ENCODE peak calls at places on chromosome 2, in six cellular contexts. One of them, this sample, is unnamed.

GRCh38 chr2:219495531-219496122 is 3.1 kb upstream of the GMPPA start:
- DNase-seq in NCI-H2029: peak; percentile 23
- DNase-seq in neuronal stem cell: peak; percentile 77
- DNase-seq in GM12892: peak; percentile 70
- DNase-seq in NCI-H69: peak; percentile 76
- DNase-seq in left ventricle myocardium superior: peak; percentile 66
- DNase-seq in this sample: peak; percentile 74

GRCh38 chr2:59893612-59894011 is 659.8 kb downstream of the BCL11A start:
- DNase-seq in left ventricle myocardium superior: no peak
- DNase-seq in NCI-H2029: no peak
- DNase-seq in NCI-H69: no peak
- DNase-seq in GM12892: no peak
- DNase-seq in neuronal stem cell: no peak
- DNase-seq in this sample: no peak

GRCh38 chr2:174688079-174688478 is 76.2 kb downstream of the CHRNA1 start:
- DNase-seq in left ventricle myocardium superior: no peak
- DNase-seq in GM12892: no peak
- DNase-seq in NCI-H69: no peak
- DNase-seq in NCI-H2029: no peak
- DNase-seq in neuronal stem cell: no peak
- DNase-seq in this sample: peak; percentile 46

GRCh38 chr2:73023497-73023896 is 48.0 kb downstream of the SFXN5 start:
- DNase-seq in GM12892: no peak
- DNase-seq in left ventricle myocardium superior: no peak
- DNase-seq in NCI-H2029: no peak
- DNase-seq in neuronal stem cell: no peak
- DNase-seq in NCI-H69: no peak
- DNase-seq in this sample: no peak

GRCh38 chr2:185921048-185921756 is 182.6 kb downstream of the FSIP2 start:
- DNase-seq in GM12892: no peak
- DNase-seq in left ventricle myocardium superior: no peak
- DNase-seq in NCI-H69: no peak
- DNase-seq in neuronal stem cell: no peak
- DNase-seq in NCI-H2029: no peak
- DNase-seq in this sample: no peak

GRCh38 chr2:96772903-96773675 is 12.4 kb downstream of the CNNM4 start:
- DNase-seq in NCI-H2029: no peak
- DNase-seq in left ventricle myocardium superior: peak; percentile 66
- DNase-seq in GM12892: no peak
- DNase-seq in NCI-H69: no peak
- DNase-seq in neuronal stem cell: no peak
- DNase-seq in this sample: no peak

GRCh38 chr2:206031162-206031784 is 54.7 kb downstream of the INO80D start:
- DNase-seq in NCI-H2029: no peak
- DNase-seq in NCI-H69: no peak
- DNase-seq in left ventricle myocardium superior: no peak
- DNase-seq in neuronal stem cell: no peak
- DNase-seq in GM12892: no peak
- DNase-seq in this sample: no peak

GRCh38 chr2:17646096-17646554 is 105.6 kb downstream of the VSNL1 start:
- DNase-seq in left ventricle myocardium superior: no peak
- DNase-seq in NCI-H69: peak; percentile 38
- DNase-seq in NCI-H2029: peak; percentile 20
- DNase-seq in GM12892: no peak
- DNase-seq in neuronal stem cell: peak; percentile 38
- DNase-seq in this sample: peak; percentile 45

GRCh38 chr2:177138823-177139222 is 73.8 kb upstream of the HNRNPA3 start:
- DNase-seq in left ventricle myocardium superior: no peak
- DNase-seq in NCI-H69: no peak
- DNase-seq in NCI-H2029: no peak
- DNase-seq in GM12892: no peak
- DNase-seq in neuronal stem cell: no peak
- DNase-seq in this sample: no peak

GRCh38 chr2:218066946-218067515 is 2.0 kb upstream of the RUFY4 start:
- DNase-seq in left ventricle myocardium superior: no peak
- DNase-seq in NCI-H2029: no peak
- DNase-seq in NCI-H69: no peak
- DNase-seq in neuronal stem cell: no peak
- DNase-seq in GM12892: no peak
- DNase-seq in this sample: no peak

GRCh38 chr2:101253013-101253712 is 477 bp downstream of the CNOT11 start:
- DNase-seq in GM12892: peak; percentile 57
- DNase-seq in NCI-H69: peak; percentile 54
- DNase-seq in NCI-H2029: peak; percentile 48
- DNase-seq in left ventricle myocardium superior: peak; percentile 73
- DNase-seq in neuronal stem cell: no peak
- DNase-seq in this sample: peak; percentile 65

GRCh38 chr2:201882353-201883095 is 76.2 kb downstream of the CDK15 start:
- DNase-seq in GM12892: no peak
- DNase-seq in NCI-H69: peak; percentile 79
- DNase-seq in NCI-H2029: no peak
- DNase-seq in left ventricle myocardium superior: peak; percentile 33
- DNase-seq in neuronal stem cell: no peak
- DNase-seq in this sample: peak; percentile 71

GRCh38 chr2:85185431-85185940 is 52.3 kb downstream of the TCF7L1 start:
- DNase-seq in NCI-H69: no peak
- DNase-seq in neuronal stem cell: no peak
- DNase-seq in GM12892: no peak
- DNase-seq in left ventricle myocardium superior: no peak
- DNase-seq in NCI-H2029: no peak
- DNase-seq in this sample: peak; percentile 6

GRCh38 chr2:192885569-192886160 is 690.9 kb upstream of the TMEFF2 start:
- DNase-seq in neuronal stem cell: no peak
- DNase-seq in NCI-H69: peak; percentile 88
- DNase-seq in NCI-H2029: no peak
- DNase-seq in GM12892: no peak
- DNase-seq in left ventricle myocardium superior: no peak
- DNase-seq in this sample: no peak

GRCh38 chr2:193580176-193580950 is 1385.6 kb upstream of the TMEFF2 start:
- DNase-seq in neuronal stem cell: no peak
- DNase-seq in left ventricle myocardium superior: no peak
- DNase-seq in NCI-H2029: no peak
- DNase-seq in NCI-H69: no peak
- DNase-seq in GM12892: no peak
- DNase-seq in this sample: no peak

GRCh38 chr2:200405599-200406298 is 99.3 kb downstream of the SPATS2L start:
- DNase-seq in left ventricle myocardium superior: no peak
- DNase-seq in neuronal stem cell: no peak
- DNase-seq in NCI-H69: peak; percentile 69
- DNase-seq in GM12892: no peak
- DNase-seq in NCI-H2029: peak; percentile 73
- DNase-seq in this sample: no peak

GRCh38 chr2:239180526-239181073 is 220.2 kb downstream of the HDAC4 start:
- DNase-seq in neuronal stem cell: no peak
- DNase-seq in NCI-H2029: no peak
- DNase-seq in NCI-H69: no peak
- DNase-seq in GM12892: no peak
- DNase-seq in left ventricle myocardium superior: peak; percentile 13
- DNase-seq in this sample: no peak

GRCh38 chr2:232463701-232464533 is 8.0 kb downstream of the ALPI start:
- DNase-seq in left ventricle myocardium superior: no peak
- DNase-seq in NCI-H69: no peak
- DNase-seq in NCI-H2029: no peak
- DNase-seq in neuronal stem cell: no peak
- DNase-seq in GM12892: no peak
- DNase-seq in this sample: no peak

GRCh38 chr2:45938649-45939511 is 287.4 kb downstream of the PRKCE start:
- DNase-seq in neuronal stem cell: no peak
- DNase-seq in NCI-H2029: no peak
- DNase-seq in NCI-H69: peak; percentile 87
- DNase-seq in GM12892: no peak
- DNase-seq in left ventricle myocardium superior: peak; percentile 68
- DNase-seq in this sample: no peak

GRCh38 chr2:156937430-156937829 is 320.1 kb upstream of the GALNT5 start:
- DNase-seq in GM12892: no peak
- DNase-seq in left ventricle myocardium superior: no peak
- DNase-seq in NCI-H2029: no peak
- DNase-seq in NCI-H69: no peak
- DNase-seq in neuronal stem cell: no peak
- DNase-seq in this sample: no peak

GRCh38 chr2:215141706-215142105 is 3.3 kb upstream of the ABCA12 start:
- DNase-seq in left ventricle myocardium superior: no peak
- DNase-seq in GM12892: no peak
- DNase-seq in NCI-H2029: no peak
- DNase-seq in neuronal stem cell: no peak
- DNase-seq in NCI-H69: no peak
- DNase-seq in this sample: no peak

GRCh38 chr2:168293766-168294165 is 46.4 kb upstream of the STK39 start:
- DNase-seq in NCI-H2029: no peak
- DNase-seq in GM12892: no peak
- DNase-seq in NCI-H69: peak; percentile 7
- DNase-seq in neuronal stem cell: no peak
- DNase-seq in left ventricle myocardium superior: no peak
- DNase-seq in this sample: peak; percentile 11

GRCh38 chr2:235000426-235001236 is 48.8 kb downstream of the SH3BP4 start:
- DNase-seq in NCI-H2029: no peak
- DNase-seq in left ventricle myocardium superior: no peak
- DNase-seq in NCI-H69: no peak
- DNase-seq in neuronal stem cell: no peak
- DNase-seq in GM12892: no peak
- DNase-seq in this sample: no peak

GRCh38 chr2:169923977-169924376 is 96.7 kb downstream of the UBR3 start:
- DNase-seq in NCI-H69: no peak
- DNase-seq in neuronal stem cell: no peak
- DNase-seq in left ventricle myocardium superior: no peak
- DNase-seq in GM12892: no peak
- DNase-seq in NCI-H2029: no peak
- DNase-seq in this sample: no peak

GRCh38 chr2:178860551-178860950 is 53.3 kb upstream of the TTN start:
- DNase-seq in NCI-H2029: no peak
- DNase-seq in left ventricle myocardium superior: peak; percentile 52
- DNase-seq in NCI-H69: peak; percentile 33
- DNase-seq in GM12892: no peak
- DNase-seq in neuronal stem cell: no peak
- DNase-seq in this sample: no peak

GRCh38 chr2:105857076-105857740 is 112.5 kb downstream of the NCK2 start:
- DNase-seq in NCI-H2029: no peak
- DNase-seq in NCI-H69: no peak
- DNase-seq in left ventricle myocardium superior: no peak
- DNase-seq in GM12892: no peak
- DNase-seq in neuronal stem cell: no peak
- DNase-seq in this sample: peak; percentile 26

GRCh38 chr2:137888845-137889244 is 75.4 kb upstream of the HNMT start:
- DNase-seq in NCI-H69: peak; percentile 72
- DNase-seq in NCI-H2029: peak; percentile 19
- DNase-seq in neuronal stem cell: peak; percentile 33
- DNase-seq in GM12892: no peak
- DNase-seq in left ventricle myocardium superior: peak; percentile 46
- DNase-seq in this sample: no peak

GRCh38 chr2:158464426-158465281 is 7.9 kb downstream of the PKP4 start:
- DNase-seq in GM12892: no peak
- DNase-seq in left ventricle myocardium superior: no peak
- DNase-seq in neuronal stem cell: no peak
- DNase-seq in NCI-H2029: peak; percentile 62
- DNase-seq in NCI-H69: peak; percentile 50
- DNase-seq in this sample: no peak

GRCh38 chr2:180990337-180990736 is 9.9 kb downstream of the UBE2E3 start:
- DNase-seq in GM12892: no peak
- DNase-seq in NCI-H2029: no peak
- DNase-seq in NCI-H69: no peak
- DNase-seq in neuronal stem cell: no peak
- DNase-seq in left ventricle myocardium superior: no peak
- DNase-seq in this sample: no peak

GRCh38 chr2:143140864-143141637 is 11.8 kb downstream of the ARHGAP15 start:
- DNase-seq in NCI-H2029: no peak
- DNase-seq in left ventricle myocardium superior: no peak
- DNase-seq in GM12892: no peak
- DNase-seq in neuronal stem cell: no peak
- DNase-seq in NCI-H69: no peak
- DNase-seq in this sample: no peak

GRCh38 chr2:242030226-242030575 is 160.7 kb downstream of the RTP5 start:
- DNase-seq in NCI-H2029: no peak
- DNase-seq in GM12892: no peak
- DNase-seq in left ventricle myocardium superior: no peak
- DNase-seq in NCI-H69: no peak
- DNase-seq in neuronal stem cell: no peak
- DNase-seq in this sample: no peak

GRCh38 chr2:217951521-217952247 is 51.1 kb downstream of the TNS1 start:
- DNase-seq in neuronal stem cell: no peak
- DNase-seq in left ventricle myocardium superior: peak; percentile 47
- DNase-seq in NCI-H69: no peak
- DNase-seq in GM12892: no peak
- DNase-seq in NCI-H2029: no peak
- DNase-seq in this sample: no peak

GRCh38 chr2:239318091-239318725 is 82.6 kb downstream of the HDAC4 start:
- DNase-seq in NCI-H2029: no peak
- DNase-seq in GM12892: no peak
- DNase-seq in NCI-H69: no peak
- DNase-seq in neuronal stem cell: no peak
- DNase-seq in left ventricle myocardium superior: peak; percentile 33
- DNase-seq in this sample: no peak

GRCh38 chr2:134460583-134460998 is 206.7 kb downstream of the MGAT5 start:
- DNase-seq in GM12892: peak; percentile 64
- DNase-seq in left ventricle myocardium superior: peak; percentile 73
- DNase-seq in NCI-H69: peak; percentile 79
- DNase-seq in NCI-H2029: peak; percentile 45
- DNase-seq in neuronal stem cell: peak; percentile 40
- DNase-seq in this sample: peak; percentile 51

GRCh38 chr2:240946654-240947053 is 40.5 kb downstream of the CROCC2 start:
- DNase-seq in left ventricle myocardium superior: no peak
- DNase-seq in NCI-H69: no peak
- DNase-seq in neuronal stem cell: no peak
- DNase-seq in GM12892: no peak
- DNase-seq in NCI-H2029: no peak
- DNase-seq in this sample: no peak

GRCh38 chr2:207252979-207253640 is 87.4 kb upstream of the KLF7 start:
- DNase-seq in NCI-H69: peak; percentile 98
- DNase-seq in neuronal stem cell: no peak
- DNase-seq in left ventricle myocardium superior: no peak
- DNase-seq in NCI-H2029: no peak
- DNase-seq in GM12892: no peak
- DNase-seq in this sample: no peak

GRCh38 chr2:190978389-190979053 is 35.5 kb downstream of the STAT1 start:
- DNase-seq in NCI-H2029: no peak
- DNase-seq in left ventricle myocardium superior: no peak
- DNase-seq in GM12892: no peak
- DNase-seq in NCI-H69: no peak
- DNase-seq in neuronal stem cell: no peak
- DNase-seq in this sample: no peak

This sample was measured in Jurkat, Clone E6-1.